ENCODE peak calls at places on chromosomes 1 and 21, in seven cellular contexts. C is NCI-H1092, N is foreskin fibroblast, Y is brain microvascular endothelial cell, X is AML-193, R is fibroblast of lung, B is GM12892. Q is an unnamed sample.
A peak's percentile ranks its signal among the peaks of the same experiment; 100 is the strongest.

GRCh38 chr1:151547119-151547899 is 7.2 kb downstream of the TUFT1 start:
- DNase-seq in N (peak; percentile 87), B (no peak), Y (peak; percentile 81), R (peak; percentile 80), X (no peak), C (no peak), Q (peak; percentile 16)

GRCh38 chr21:41836166-41837015 is 42.8 kb downstream of the PRDM15 start:
- DNase-seq in C (no peak), B (no peak), R (no peak), N (no peak), Y (no peak), X (no peak), Q (no peak)

GRCh38 chr21:35648512-35648911 is 411.8 kb downstream of the SETD4 start:
- DNase-seq in X (no peak), B (no peak), Y (no peak), C (peak; percentile 81), N (no peak), R (no peak), Q (no peak)

GRCh38 chr21:15015622-15016471 is 49.0 kb downstream of the NRIP1 start:
- DNase-seq in C (no peak), B (no peak), X (no peak), N (peak; percentile 65), R (peak; percentile 33), Y (peak; percentile 46), Q (no peak)

GRCh38 chr1:67832737-67833594 is at the start of gene GNG12:
- DNase-seq in X (no peak), R (peak; percentile 77), C (no peak), Y (peak; percentile 63), N (peak; percentile 74), B (peak; percentile 23), Q (peak; percentile 38)

GRCh38 chr1:110229348-110230001 is 19.4 kb downstream of the KCNC4 start:
- DNase-seq in C (no peak), R (no peak), X (no peak), B (no peak), Y (no peak), N (no peak), Q (no peak)

GRCh38 chr1:214427871-214428277 is 123.5 kb downstream of the PTPN14 start:
- DNase-seq in R (peak; percentile 90), X (peak; percentile 98), B (no peak), N (peak; percentile 95), Y (peak; percentile 97), C (no peak), Q (peak; percentile 97)

GRCh38 chr1:93588955-93589354 is 92.7 kb downstream of the BCAR3 start:
- DNase-seq in X (no peak), Y (no peak), B (no peak), R (no peak), N (no peak), C (no peak), Q (no peak)

GRCh38 chr1:222798975-222799374 is 15.9 kb upstream of the DISP1 start:
- DNase-seq in N (no peak), C (no peak), Y (no peak), X (no peak), R (no peak), B (no peak), Q (no peak)

Q was measured in KBM-7.